ENCODE peak calls at places on chromosomes 6 and 20, in six cellular contexts. P is cardiac muscle cell; Q is fibroblast of the aortic adventitia; Z is AG04450; R is CD8-positive, alpha-beta T cell; M is CD4-positive, alpha-beta memory T cell. V is an unnamed sample.

GRCh38 chr20:63737940-63738686 is 1.5 kb upstream of the SLC2A4RG start:
- DNase-seq in P (no peak), Q (no peak), Z (no peak), R (peak), M (peak), V (no peak)

GRCh38 chr6:166767191-166767590 is 140.1 kb upstream of the RPS6KA2 start:
- DNase-seq in P (no peak), Q (no peak), Z (no peak), R (no peak), M (no peak), V (no peak)

GRCh38 chr20:588476-588875 is 21.6 kb downstream of the TCF15 start:
- DNase-seq in P (no peak), Q (no peak), Z (no peak), R (no peak), M (no peak), V (no peak)

GRCh38 chr20:62571667-62572344 is 70.5 kb upstream of the SLCO4A1 start:
- DNase-seq in P (no peak), Q (no peak), Z (no peak), R (no peak), M (no peak), V (no peak)

GRCh38 chr20:17083738-17084137 is 143.1 kb upstream of the PCSK2 start:
- DNase-seq in P (no peak), Q (no peak), Z (no peak), R (no peak), M (no peak), V (no peak)

GRCh38 chr6:96276326-96276725 is 245.3 kb upstream of the UFL1 start:
- DNase-seq in P (no peak), Q (no peak), Z (no peak), R (no peak), M (no peak), V (no peak)

GRCh38 chr6:148538251-148539190 is 195.9 kb downstream of the SASH1 start:
- DNase-seq in P (peak), Q (peak), Z (no peak), R (no peak), M (no peak), V (no peak)

GRCh38 chr6:147504848-147505247 is 3.6 kb upstream of the SAMD5 start:
- DNase-seq in P (no peak), Q (no peak), Z (no peak), R (no peak), M (no peak), V (no peak)

GRCh38 chr20:20743511-20744169 is 31.2 kb upstream of the RALGAPA2 start:
- DNase-seq in P (peak), Q (peak), Z (no peak), R (no peak), M (no peak), V (no peak)

GRCh38 chr20:53918949-53919361 is 151.4 kb downstream of the BCAS1 start:
- DNase-seq in P (no peak), Q (no peak), Z (no peak), R (no peak), M (no peak), V (no peak)

GRCh38 chr6:45472383-45472782 is 94.6 kb upstream of the SUPT3H start:
- DNase-seq in P (peak), Q (peak), Z (no peak), R (no peak), M (no peak), V (no peak)

GRCh38 chr6:83047065-83047754 is 18.4 kb downstream of the UBE3D start:
- DNase-seq in P (no peak), Q (no peak), Z (no peak), R (no peak), M (no peak), V (no peak)

GRCh38 chr20:60221593-60221992 is 263.4 kb downstream of the CDH26 start:
- DNase-seq in P (no peak), Q (no peak), Z (no peak), R (no peak), M (no peak), V (no peak)

GRCh38 chr6:51301969-51302368 is 483.3 kb downstream of the TFAP2B start:
- DNase-seq in P (no peak), Q (no peak), Z (no peak), R (no peak), M (no peak), V (no peak)

GRCh38 chr6:78538002-78538401 is 329.3 kb upstream of the IRAK1BP1 start:
- DNase-seq in P (peak), Q (peak), Z (no peak), R (no peak), M (no peak), V (no peak)

GRCh38 chr20:25273541-25274358 is 25.9 kb downstream of the PYGB start:
- DNase-seq in P (no peak), Q (no peak), Z (no peak), R (no peak), M (no peak), V (no peak)

GRCh38 chr6:19837511-19838441 is 606 bp downstream of the ID4 start:
- DNase-seq in P (peak), Q (peak), Z (no peak), R (no peak), M (no peak), V (no peak)

GRCh38 chr6:56688521-56688920 is 45.8 kb upstream of the DST start:
- DNase-seq in P (no peak), Q (no peak), Z (no peak), R (no peak), M (no peak), V (no peak)

GRCh38 chr20:62321521-62321948 is 18.7 kb downstream of the ADRM1 start:
- DNase-seq in P (no peak), Q (no peak), Z (no peak), R (no peak), M (no peak), V (no peak)

GRCh38 chr6:152696543-152696942 is 1.2 kb upstream of the MYCT1 start:
- DNase-seq in P (peak), Q (peak), Z (peak), R (no peak), M (no peak), V (no peak)

GRCh38 chr20:62980970-62981369 is 25.8 kb downstream of the BHLHE23 start:
- DNase-seq in P (peak), Q (no peak), Z (no peak), R (peak), M (peak), V (no peak)

DNA sequence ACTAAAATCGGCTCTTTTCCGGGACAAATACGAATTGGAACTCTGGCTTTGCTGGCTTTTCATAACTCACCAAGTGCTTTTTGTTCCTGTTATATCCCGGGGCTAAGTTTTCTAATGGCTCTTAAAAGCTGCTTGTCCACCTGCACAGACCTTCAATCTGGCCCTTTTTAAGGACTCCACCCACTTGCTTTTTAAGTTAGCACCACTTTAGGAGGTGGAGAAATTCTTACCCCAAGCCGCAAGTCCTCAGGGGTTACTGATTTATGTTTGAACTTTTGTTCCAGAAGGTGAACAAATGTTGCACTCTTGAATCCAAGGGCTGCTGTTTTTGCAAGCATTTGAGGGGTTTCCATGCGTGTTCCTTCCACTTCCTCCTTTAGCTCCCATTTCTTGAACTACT is 37.8 kb downstream of the FAM184A start:
- DNase-seq in P (no peak), Q (no peak), Z (no peak), R (no peak), M (no peak), V (no peak)
- H3K4me3 ChIP-seq in P (no peak), Q (no peak), Z (no peak), R (no peak), M (no peak), V (no peak)

GRCh38 chr6:117483004-117483644 is 650 bp downstream of the DCBLD1 start:
- DNase-seq in P (peak), Q (no peak), Z (no peak), R (no peak), M (no peak), V (no peak)

GRCh38 chr6:117481278-117481925 is 1.1 kb upstream of the DCBLD1 start:
- DNase-seq in P (no peak), Q (no peak), Z (no peak), R (no peak), M (peak), V (no peak)

GRCh38 chr6:117481926-117482239 is 591 bp upstream of the DCBLD1 start:
- DNase-seq in P (no peak), Q (no peak), Z (no peak), R (no peak), M (no peak), V (no peak)

GRCh38 chr6:117483645-117484016 is 1.2 kb downstream of the DCBLD1 start:
- DNase-seq in P (peak), Q (peak), Z (no peak), R (no peak), M (peak), V (no peak)

GRCh38 chr6:117482240-117483003 is at the start of gene DCBLD1:
- DNase-seq in P (peak), Q (peak), Z (no peak), R (peak), M (peak), V (peak)
- H3K4me3 ChIP-seq in P (peak), Q (peak), Z (peak), R (peak), M (peak), V (peak)

GRCh38 chr6:137315081-137315480 is 95.9 kb upstream of the IFNGR1 start:
- DNase-seq in P (no peak), Q (no peak), Z (no peak), R (no peak), M (no peak), V (no peak)

GRCh38 chr6:137313211-137313610 is 94.0 kb upstream of the IFNGR1 start:
- DNase-seq in P (no peak), Q (no peak), Z (no peak), R (no peak), M (no peak), V (no peak)

GRCh38 chr6:137311940-137312339 is 92.8 kb upstream of the IFNGR1 start:
- DNase-seq in P (no peak), Q (no peak), Z (no peak), R (no peak), M (no peak), V (no peak)

GRCh38 chr6:137316626-137317025 is 97.4 kb upstream of the IFNGR1 start:
- DNase-seq in P (peak), Q (no peak), Z (no peak), R (no peak), M (no peak), V (no peak)

DNA sequence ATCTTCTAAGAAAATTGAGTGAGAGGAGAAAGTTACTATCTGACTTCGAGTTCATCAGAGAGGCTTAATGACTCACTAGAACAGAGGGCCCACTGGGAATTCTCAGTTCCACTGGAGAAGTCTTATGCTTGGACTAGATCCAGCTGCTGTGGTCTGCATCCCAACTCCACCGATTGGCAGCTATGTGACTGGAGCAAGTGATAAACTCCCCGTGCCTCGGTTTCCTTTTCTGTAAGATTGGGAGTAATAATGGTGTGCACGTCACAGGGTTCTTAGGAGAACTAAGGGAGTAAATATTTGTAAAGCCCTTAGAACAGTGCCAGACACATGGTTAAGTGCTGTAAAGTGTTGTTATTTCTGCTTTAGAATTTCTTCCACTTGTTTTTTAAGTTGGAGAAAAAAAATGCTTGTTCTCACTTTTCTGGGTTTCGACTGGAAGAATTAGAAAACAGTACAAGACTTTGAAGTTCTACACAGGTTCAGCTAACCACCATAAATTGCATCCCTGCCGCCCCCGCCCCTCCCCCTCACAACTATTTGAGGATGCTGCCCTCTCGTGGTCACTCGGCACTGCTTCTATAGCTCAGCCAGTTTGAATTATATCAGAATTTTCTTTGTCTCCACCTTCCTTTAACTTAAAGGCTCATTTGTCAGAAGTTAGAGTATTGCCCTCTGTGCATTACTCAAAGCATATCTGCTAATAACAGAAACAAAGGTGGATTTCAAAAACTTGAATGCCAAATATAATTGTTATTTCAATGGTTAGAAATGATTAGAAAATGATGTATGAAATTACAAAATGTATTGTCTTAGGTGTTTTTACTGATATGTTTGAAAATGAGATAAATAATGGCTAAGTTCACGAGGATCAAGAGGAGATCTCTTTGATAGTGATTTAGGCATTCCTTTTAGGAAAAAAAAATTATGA is 95.0 kb upstream of the IFNGR1 start:
- DNase-seq in P (peak), Q (peak), Z (peak), R (peak), M (peak), V (peak)
- H3K4me3 ChIP-seq in P (no peak), Q (peak), Z (no peak), R (no peak), M (no peak), V (no peak)

DNA sequence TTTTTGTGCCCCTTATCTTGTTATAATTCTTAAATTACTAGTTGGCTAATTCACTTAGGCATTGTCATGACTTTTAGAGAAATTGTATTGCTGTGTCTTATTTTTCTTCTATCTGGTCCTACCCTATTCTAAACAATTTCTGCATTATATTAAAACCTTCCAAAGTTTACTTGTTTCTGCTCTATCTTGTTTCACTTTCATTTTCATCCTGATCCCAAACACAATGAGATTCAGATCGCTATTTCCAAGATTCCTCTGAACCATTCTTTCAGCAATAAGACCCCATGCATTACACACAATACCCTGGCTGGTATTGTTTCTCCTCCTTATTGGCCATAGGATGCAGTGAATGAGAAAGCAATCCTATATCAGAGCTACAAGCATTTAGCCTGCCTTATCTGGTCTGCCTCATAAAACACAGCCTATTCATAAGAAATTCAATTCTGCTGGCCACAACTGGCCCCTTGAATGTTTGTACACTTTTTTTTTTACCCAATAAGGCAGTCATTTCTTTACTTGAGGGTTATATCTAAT is 69.9 kb upstream of the POU3F2 start:
- DNase-seq in P (no peak), Q (peak), Z (no peak), R (no peak), M (no peak), V (no peak)
- H3K4me3 ChIP-seq in P (no peak), Q (peak), Z (peak), R (no peak), M (no peak), V (no peak)

DNA sequence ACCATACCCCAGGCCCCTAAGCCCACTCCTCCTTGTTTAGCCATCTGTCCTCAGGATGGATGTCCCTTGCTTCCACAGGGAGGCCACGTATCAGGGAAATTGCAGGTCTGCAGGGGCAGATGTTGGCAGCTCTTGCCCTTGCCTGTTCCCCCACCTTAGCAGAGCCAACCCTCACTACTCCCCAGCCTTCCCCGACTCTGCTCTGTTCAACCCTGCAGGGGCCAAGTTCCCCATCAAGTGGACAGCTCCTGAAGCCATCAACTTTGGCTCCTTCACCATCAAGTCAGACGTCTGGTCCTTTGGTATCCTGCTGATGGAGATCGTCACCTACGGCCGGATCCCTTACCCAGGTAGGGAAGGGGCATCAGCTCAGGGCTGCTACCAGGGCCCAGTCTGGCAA is 10.7 kb upstream of the TM9SF4 start:
- DNase-seq in P (no peak), Q (no peak), Z (no peak), R (no peak), M (no peak), V (no peak)
- H3K4me3 ChIP-seq in P (no peak), Q (no peak), Z (no peak), R (no peak), M (no peak), V (no peak)

GRCh38 chr6:34391023-34391485 is 1.4 kb downstream of the NUDT3 start:
- DNase-seq in P (peak), Q (peak), Z (no peak), R (no peak), M (no peak), V (no peak)
- H3K4me3 ChIP-seq in P (peak), Q (peak), Z (peak), R (peak), M (peak), V (peak)

GRCh38 chr20:46312945-46313861 is 4.9 kb upstream of the CDH22 start:
- DNase-seq in P (no peak), Q (no peak), Z (no peak), R (no peak), M (no peak), V (no peak)
- H3K4me3 ChIP-seq in P (peak), Q (no peak), Z (no peak), R (no peak), M (no peak), V (no peak)

GRCh38 chr6:167845856-167846255 is 19.1 kb downstream of the AFDN start:
- DNase-seq in P (no peak), Q (no peak), Z (no peak), R (no peak), M (no peak), V (no peak)

GRCh38 chr6:167842457-167842856 is 15.7 kb downstream of the AFDN start:
- DNase-seq in P (no peak), Q (no peak), Z (no peak), R (no peak), M (no peak), V (no peak)

GRCh38 chr6:167840526-167841179 is 13.9 kb downstream of the AFDN start:
- DNase-seq in P (no peak), Q (no peak), Z (no peak), R (no peak), M (no peak), V (no peak)

GRCh38 chr6:167841981-167842380 is 15.3 kb downstream of the AFDN start:
- DNase-seq in P (no peak), Q (no peak), Z (no peak), R (no peak), M (no peak), V (no peak)

DNA sequence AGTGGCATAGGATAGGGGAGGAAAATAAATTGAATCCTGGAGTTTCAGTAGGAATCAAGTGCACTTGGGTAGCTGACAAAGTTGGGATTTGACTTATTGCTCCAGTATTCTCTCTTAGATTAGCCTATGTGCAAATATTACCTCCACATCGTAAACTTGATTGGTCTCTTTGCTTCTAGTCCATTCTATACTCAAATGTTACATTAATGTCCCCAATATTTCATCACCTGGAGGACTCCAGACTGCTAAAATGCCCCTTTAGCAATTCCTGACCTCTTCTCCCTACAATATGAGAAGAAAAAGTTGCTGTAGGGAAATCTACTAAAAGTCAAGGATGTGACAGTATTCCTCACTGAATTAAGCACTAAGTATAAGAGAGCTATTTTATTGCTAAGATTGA is 16.3 kb downstream of the AFDN start:
- DNase-seq in P (no peak), Q (no peak), Z (no peak), R (no peak), M (no peak), V (no peak)
- H3K4me3 ChIP-seq in P (no peak), Q (no peak), Z (no peak), R (no peak), M (no peak), V (no peak)

V was measured in GM12864.